ENCODE peak calls at places on chromosomes 16 and 17, in nine cellular contexts. E is mammary epithelial cell, Q is fibroblast of lung, D is GM23248, C is PC-3, Y is astrocyte, X is endothelial cell of umbilical vein, L is neural progenitor cell, I is keratinocyte. P is an unnamed sample.

GRCh38 chr16:24953721-24954120 is 61.4 kb downstream of the ARHGAP17 start:
- DNase-seq in E (no peak), Q (no peak), D (no peak), C (no peak), Y (no peak), X (no peak), L (no peak), I (no peak), P (no peak)

GRCh38 chr16:83013071-83013470 is 386.3 kb downstream of the CDH13 start:
- DNase-seq in E (no peak), Q (no peak), D (no peak), C (no peak), Y (no peak), X (no peak), L (no peak), I (no peak), P (no peak)

GRCh38 chr17:34420254-34420766 is 57.3 kb upstream of the CCL1 start:
- DNase-seq in E (peak; percentile 26), Q (peak; percentile 61), D (peak; percentile 56), C (peak; percentile 68), Y (peak; percentile 19), X (peak; percentile 78), L (peak; percentile 77), I (peak; percentile 30), P (peak; percentile 72)

GRCh38 chr17:76440722-76441362 is 12.1 kb downstream of the UBE2O start:
- DNase-seq in E (no peak), Q (no peak), D (no peak), C (no peak), Y (no peak), X (no peak), L (no peak), I (no peak), P (no peak)

GRCh38 chr17:7351665-7352558 is at the start of gene KCTD11:
- DNase-seq in E (peak; percentile 99), Q (peak; percentile 82), D (peak; percentile 96), C (peak; percentile 92), Y (peak; percentile 79), X (peak; percentile 76), L (peak; percentile 96), I (peak; percentile 86), P (peak; percentile 74)

GRCh38 chr17:7713782-7714181 is 3.8 kb upstream of the DNAH2 start:
- DNase-seq in E (no peak), Q (no peak), D (no peak), C (no peak), Y (no peak), X (no peak), L (no peak), I (no peak), P (no peak)

GRCh38 chr16:370980-371728 is 816 bp upstream of the MRPL28 start:
- DNase-seq in E (no peak), Q (no peak), D (no peak), C (no peak), Y (no peak), X (no peak), L (no peak), I (no peak), P (no peak)

GRCh38 chr17:80855196-80855967 is 136.3 kb upstream of the CHMP6 start:
- DNase-seq in E (no peak), Q (no peak), D (no peak), C (no peak), Y (no peak), X (no peak), L (no peak), I (no peak), P (no peak)

GRCh38 chr17:77737442-77738265 is 220.8 kb upstream of the TNRC6C start:
- DNase-seq in E (no peak), Q (no peak), D (no peak), C (no peak), Y (no peak), X (no peak), L (peak; percentile 72), I (no peak), P (no peak)

GRCh38 chr16:27240948-27241531 is 27.5 kb downstream of the NSMCE1 start:
- DNase-seq in E (no peak), Q (peak; percentile 74), D (peak; percentile 76), C (peak; percentile 27), Y (peak; percentile 59), X (peak; percentile 73), L (no peak), I (no peak), P (no peak)

GRCh38 chr17:18248300-18248731 is 10.2 kb downstream of the FLII start:
- DNase-seq in E (peak; percentile 55), Q (peak; percentile 74), D (peak; percentile 76), C (peak; percentile 75), Y (peak; percentile 38), X (peak; percentile 91), L (peak; percentile 72), I (no peak), P (peak; percentile 64)

GRCh38 chr17:35774499-35774898 is 13.8 kb downstream of the C17orf50 start:
- DNase-seq in E (no peak), Q (peak; percentile 80), D (peak; percentile 41), C (peak; percentile 39), Y (peak; percentile 54), X (peak; percentile 60), L (no peak), I (no peak), P (no peak)

GRCh38 chr17:28227278-28228108 is 91.5 kb upstream of the TMEM97 start:
- DNase-seq in E (peak; percentile 73), Q (peak; percentile 19), D (peak; percentile 68), C (peak; percentile 39), Y (peak; percentile 14), X (no peak), L (peak; percentile 99), I (peak; percentile 52), P (no peak)

GRCh38 chr16:88383401-88384221 is 852 bp downstream of the ZNF469 start:
- DNase-seq in E (no peak), Q (peak; percentile 58), D (peak; percentile 76), C (peak; percentile 42), Y (peak; percentile 27), X (peak; percentile 22), L (peak; percentile 58), I (no peak), P (no peak)
- H3K9ac ChIP-seq in E (no peak overlapping the region), Q (peak overlapping the region; percentile 82), D (peak overlapping the region; percentile 83), C (peak overlapping the region; percentile 94), Y (peak overlapping the region; percentile 86), X (no peak overlapping the region), L (no peak overlapping the region), I (no peak overlapping the region), P (no peak overlapping the region)

DNA sequence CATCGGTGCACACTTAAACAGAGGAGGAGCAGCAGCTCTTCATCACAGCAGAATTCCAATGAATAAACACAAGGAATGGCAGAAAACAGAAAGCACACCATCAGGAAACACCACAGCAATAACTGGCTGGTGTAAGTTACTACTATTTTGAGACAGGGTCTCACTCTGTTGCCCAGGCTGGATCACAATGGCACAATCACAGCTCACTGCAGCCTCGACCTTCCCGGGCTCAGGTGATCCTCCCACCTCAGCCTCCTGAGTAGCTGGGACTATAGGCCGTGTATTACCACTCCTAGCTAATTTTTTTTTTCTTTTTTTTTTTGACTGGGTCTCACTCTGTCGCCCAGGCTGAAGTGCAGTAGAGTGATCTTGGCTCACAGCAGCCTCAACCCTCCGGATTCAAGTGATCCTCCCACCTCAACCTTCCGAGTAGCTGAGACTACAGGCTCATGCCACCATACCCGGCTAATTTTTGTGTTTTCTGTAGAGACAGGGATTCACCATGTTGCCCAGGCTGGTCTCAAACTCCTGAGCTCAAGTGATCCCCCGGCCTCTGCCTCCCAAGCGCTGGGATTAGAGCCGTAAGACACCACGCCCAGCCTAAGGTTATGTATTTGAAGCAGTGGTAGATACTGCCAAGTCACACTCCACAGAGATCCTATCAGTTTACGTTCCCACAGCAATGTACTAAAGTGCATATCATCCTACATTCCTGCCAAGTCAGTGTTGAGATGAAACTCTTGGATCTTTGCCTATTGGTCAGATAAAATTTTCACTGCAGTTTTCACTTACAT is 20.7 kb downstream of the TRAP1 start:
- DNase-seq in E (peak; percentile 28), Q (peak; percentile 79), D (peak; percentile 56), C (peak; percentile 77), Y (peak; percentile 81), X (no peak), L (no peak), I (peak; percentile 21), P (no peak)
- H3K27ac ChIP-seq in E (no peak overlapping the region), Q (no peak overlapping the region), D (no peak overlapping the region), C (no peak overlapping the region), Y (no peak overlapping the region), X (no peak overlapping the region), L (no peak overlapping the region), I (no peak overlapping the region), P (no peak overlapping the region)

GRCh38 chr17:46977750-46978488 is 1.1 kb downstream of the RPRML start:
- DNase-seq in E (no peak), Q (no peak), D (peak; percentile 12), C (no peak), Y (no peak), X (no peak), L (peak; percentile 33), I (no peak), P (no peak)

GRCh38 chr17:46977348-46977747 is 1.7 kb downstream of the RPRML start:
- DNase-seq in E (peak; percentile 46), Q (peak; percentile 16), D (peak; percentile 34), C (peak; percentile 72), Y (peak; percentile 11), X (no peak), L (peak; percentile 93), I (no peak), P (no peak)

GRCh38 chr17:46976626-46977270 is 2.3 kb downstream of the RPRML start:
- DNase-seq in E (no peak), Q (no peak), D (no peak), C (peak; percentile 63), Y (no peak), X (no peak), L (peak; percentile 51), I (no peak), P (no peak)

GRCh38 chr17:46978489-46979022 is 497 bp downstream of the RPRML start:
- DNase-seq in E (no peak), Q (no peak), D (peak; percentile 31), C (peak; percentile 19), Y (no peak), X (no peak), L (peak; percentile 60), I (no peak), P (no peak)

GRCh38 chr17:46979023-46979870 is at the start of gene RPRML:
- DNase-seq in E (peak; percentile 14), Q (no peak), D (peak; percentile 47), C (peak; percentile 35), Y (no peak), X (peak; percentile 44), L (peak; percentile 77), I (no peak), P (peak; percentile 18)
- TF ChIP-seq EZH2 in E (no peak), Q (peak; percentile 80), D (peak; percentile 68), C (peak; percentile 23), Y (peak; percentile 34), X (peak; percentile 5), L (peak; percentile 73), I (peak; percentile 71), P (no peak)

DNA sequence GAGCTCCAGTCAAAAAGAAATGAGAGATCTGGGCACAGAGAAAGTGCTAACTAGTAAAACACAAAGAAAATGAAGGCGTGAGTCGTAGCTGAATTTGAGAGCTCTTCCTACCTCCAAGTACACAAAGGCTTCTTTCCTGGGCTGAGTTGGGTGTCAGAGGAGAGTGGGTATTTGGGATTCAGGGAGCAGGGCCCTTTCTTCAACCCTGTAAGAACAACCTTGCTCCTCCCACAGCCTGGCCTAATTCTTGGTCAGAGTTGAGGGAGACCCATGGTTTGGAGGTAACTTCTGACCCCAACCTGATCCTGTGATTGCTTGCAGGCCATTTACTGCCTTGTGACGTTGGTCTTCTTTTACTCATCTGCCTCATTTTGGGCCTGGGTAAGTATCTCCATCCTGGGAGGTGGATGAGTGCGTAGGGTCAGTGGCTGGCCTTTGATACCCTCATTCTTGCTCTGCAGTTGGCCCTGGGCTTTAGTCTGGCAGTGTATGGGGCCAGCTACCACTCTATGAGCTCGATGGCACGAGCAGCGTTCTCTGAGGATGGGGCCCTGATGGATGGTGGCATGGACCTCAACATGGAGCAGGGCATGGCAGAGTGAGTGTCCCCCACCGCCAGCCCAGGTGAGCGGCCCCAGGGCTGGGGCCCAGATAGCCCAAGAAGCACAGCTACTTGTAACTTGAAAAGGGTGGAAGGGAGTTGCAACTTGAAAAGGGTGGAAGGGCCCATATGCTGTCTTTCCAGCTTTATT is 1.3 kb downstream of the TMEM208 start:
- DNase-seq in E (no peak), Q (no peak), D (no peak), C (no peak), Y (no peak), X (no peak), L (no peak), I (no peak), P (no peak)
- H3K9ac ChIP-seq in E (peak overlapping the region; percentile 95), Q (no peak overlapping the region), D (peak overlapping the region; percentile 99), C (no peak overlapping the region), Y (peak overlapping the region; percentile 96), X (peak overlapping the region; percentile 77), L (peak overlapping the region; percentile 92), I (peak overlapping the region; percentile 77), P (peak overlapping the region; percentile 92)